ENCODE peak calls at places on chromosome 14, in seven cellular contexts. X is right atrium auricular region, M is stomach, V is tibial artery, Q is heart right ventricle, P is Panc1, T is GM12865. S is an unnamed sample.

GRCh38 chr14:24231263-24232120 is 675 bp downstream of the NEDD8 start:
- DNase-seq in V (no peak), M (no peak), X (no peak), P (no peak), T (peak), Q (no peak), S (no peak)

GRCh38 chr14:24941719-24942118 is 108.2 kb downstream of the STXBP6 start:
- DNase-seq in M (peak), X (no peak), V (no peak), Q (no peak), T (peak), P (no peak), S (no peak)

GRCh38 chr14:77139540-77140342 is 1.9 kb downstream of the ZDHHC22 start:
- DNase-seq in P (no peak), V (no peak), T (peak), X (no peak), Q (no peak), M (no peak), S (no peak)

GRCh38 chr14:70808402-70809237 is 693 bp downstream of the MAP3K9 start:
- DNase-seq in M (peak), V (no peak), Q (no peak), X (no peak), T (peak), P (no peak), S (peak)

GRCh38 chr14:95507701-95508103 is 8.7 kb downstream of the SYNE3 start:
- DNase-seq in T (peak), X (no peak), Q (no peak), M (peak), V (peak), P (no peak), S (no peak)

GRCh38 chr14:85093631-85094330 is 436.2 kb upstream of the FLRT2 start:
- DNase-seq in Q (no peak), X (no peak), T (no peak), M (no peak), P (no peak), V (no peak), S (no peak)

GRCh38 chr14:80926706-80927384 is 14.7 kb downstream of the CEP128 start:
- DNase-seq in X (no peak), Q (peak), P (no peak), M (no peak), T (peak), V (no peak), S (no peak)

GRCh38 chr14:22882529-22883190 is 362 bp upstream of the REM2 start:
- DNase-seq in M (peak), Q (no peak), P (no peak), V (no peak), T (no peak), X (no peak), S (peak)

GRCh38 chr14:83255727-83256090 is 1722.1 kb upstream of the SEL1L start:
- DNase-seq in T (no peak), Q (no peak), P (no peak), V (no peak), X (no peak), M (no peak), S (no peak)

GRCh38 chr14:76763362-76764041 is 2.2 kb downstream of the VASH1 start:
- DNase-seq in P (no peak), V (no peak), Q (no peak), T (no peak), M (no peak), X (peak), S (no peak)

GRCh38 chr14:92652413-92653151 is 95.8 kb downstream of the LGMN start:
- DNase-seq in T (peak), P (no peak), V (no peak), Q (no peak), X (no peak), M (no peak), S (peak)

GRCh38 chr14:96149131-96149530 is 55.5 kb upstream of the BDKRB2 start:
- DNase-seq in T (no peak), M (no peak), P (no peak), V (no peak), X (peak), Q (no peak), S (peak)

GRCh38 chr14:90785876-90786450 is 30.3 kb downstream of the TTC7B start:
- DNase-seq in P (no peak), X (no peak), M (no peak), V (no peak), Q (no peak), T (no peak), S (no peak)

GRCh38 chr14:91078095-91078737 is 17.8 kb upstream of the RPS6KA5 start:
- DNase-seq in Q (no peak), T (peak), P (no peak), M (no peak), X (no peak), V (no peak), S (peak)

GRCh38 chr14:50082308-50082742 is 34.0 kb downstream of the VCPKMT start:
- DNase-seq in V (no peak), Q (no peak), X (no peak), M (no peak), P (no peak), T (peak), S (no peak)

GRCh38 chr14:49954171-49954631 is 61.3 kb downstream of the ARF6 start:
- DNase-seq in Q (no peak), X (no peak), P (no peak), M (no peak), V (no peak), T (no peak), S (no peak)

GRCh38 chr14:70907172-70907995 is at the start of gene PCNX1:
- DNase-seq in V (peak), P (no peak), T (peak), M (peak), Q (peak), X (peak), S (peak)

GRCh38 chr14:58560208-58560607 is 77.6 kb upstream of the DACT1 start:
- DNase-seq in P (no peak), X (no peak), M (no peak), Q (no peak), V (no peak), T (peak), S (no peak)

GRCh38 chr14:90061849-90062794 is at the start of gene KCNK13:
- DNase-seq in X (no peak), M (no peak), P (no peak), T (no peak), Q (no peak), V (no peak), S (no peak)

GRCh38 chr14:104600141-104600643 is 4.4 kb downstream of the TMEM179 start:
- DNase-seq in Q (no peak), V (no peak), P (no peak), X (no peak), M (no peak), T (no peak), S (no peak)

GRCh38 chr14:59507752-59508103 is 23.4 kb downstream of the JKAMP start:
- DNase-seq in V (no peak), T (no peak), X (no peak), Q (no peak), P (no peak), M (no peak), S (no peak)

GRCh38 chr14:89814126-89814525 is 140.4 kb downstream of the EFCAB11 start:
- DNase-seq in T (no peak), X (no peak), P (no peak), M (no peak), V (no peak), Q (no peak), S (no peak)

GRCh38 chr14:50318031-50318626 is 6.0 kb downstream of the DMAC2L start:
- DNase-seq in T (peak), P (no peak), Q (no peak), X (no peak), M (no peak), V (no peak), S (no peak)

GRCh38 chr14:25537846-25538455 is 488.0 kb upstream of the STXBP6 start:
- DNase-seq in M (peak), P (no peak), Q (no peak), V (no peak), T (peak), X (no peak), S (no peak)

GRCh38 chr14:34684578-34684977 is 29.8 kb downstream of the CFL2 start:
- DNase-seq in X (no peak), P (no peak), V (no peak), T (no peak), M (no peak), Q (no peak), S (no peak)

GRCh38 chr14:96616168-96616681 is 114.0 kb downstream of the PAPOLA start:
- DNase-seq in T (no peak), Q (no peak), P (no peak), V (no peak), M (no peak), X (no peak), S (no peak)

GRCh38 chr14:85565862-85566296 is 35.9 kb downstream of the FLRT2 start:
- DNase-seq in X (no peak), M (no peak), T (no peak), V (no peak), P (no peak), Q (no peak), S (no peak)

GRCh38 chr14:24734917-24735500 is 101.0 kb upstream of the GZMB start:
- DNase-seq in X (no peak), P (no peak), T (peak), M (peak), Q (peak), V (peak), S (no peak)

GRCh38 chr14:31360919-31361662 is 59.3 kb downstream of the HEATR5A start:
- DNase-seq in T (no peak), M (no peak), P (peak), V (no peak), Q (no peak), X (no peak), S (no peak)

GRCh38 chr14:42200951-42201350 is 594.3 kb downstream of the LRFN5 start:
- DNase-seq in M (no peak), V (no peak), T (no peak), Q (no peak), X (no peak), P (no peak), S (no peak)

GRCh38 chr14:70641548-70642312 is at the start of gene TTC9:
- DNase-seq in M (peak), X (no peak), Q (no peak), P (no peak), T (no peak), V (no peak), S (no peak)

GRCh38 chr14:63454863-63455622 is 88.1 kb downstream of the PPP2R5E start:
- DNase-seq in P (no peak), M (peak), Q (no peak), V (no peak), X (no peak), T (no peak), S (no peak)

GRCh38 chr14:21227981-21228380 is 41.3 kb downstream of the HNRNPC start:
- DNase-seq in T (no peak), P (no peak), X (no peak), V (no peak), M (no peak), Q (no peak), S (no peak)

GRCh38 chr14:37232907-37233481 is 35.3 kb downstream of the MIPOL1 start:
- DNase-seq in T (peak), P (no peak), X (no peak), M (no peak), V (no peak), Q (no peak), S (no peak)

GRCh38 chr14:91369628-91370445 is 47.8 kb downstream of the CCDC88C start:
- DNase-seq in P (no peak), V (no peak), Q (no peak), M (no peak), X (no peak), T (peak), S (no peak)

GRCh38 chr14:67413806-67414769 is 2.1 kb upstream of the PLEK2 start:
- DNase-seq in T (no peak), V (no peak), M (no peak), X (no peak), Q (no peak), P (no peak), S (no peak)

DNA sequence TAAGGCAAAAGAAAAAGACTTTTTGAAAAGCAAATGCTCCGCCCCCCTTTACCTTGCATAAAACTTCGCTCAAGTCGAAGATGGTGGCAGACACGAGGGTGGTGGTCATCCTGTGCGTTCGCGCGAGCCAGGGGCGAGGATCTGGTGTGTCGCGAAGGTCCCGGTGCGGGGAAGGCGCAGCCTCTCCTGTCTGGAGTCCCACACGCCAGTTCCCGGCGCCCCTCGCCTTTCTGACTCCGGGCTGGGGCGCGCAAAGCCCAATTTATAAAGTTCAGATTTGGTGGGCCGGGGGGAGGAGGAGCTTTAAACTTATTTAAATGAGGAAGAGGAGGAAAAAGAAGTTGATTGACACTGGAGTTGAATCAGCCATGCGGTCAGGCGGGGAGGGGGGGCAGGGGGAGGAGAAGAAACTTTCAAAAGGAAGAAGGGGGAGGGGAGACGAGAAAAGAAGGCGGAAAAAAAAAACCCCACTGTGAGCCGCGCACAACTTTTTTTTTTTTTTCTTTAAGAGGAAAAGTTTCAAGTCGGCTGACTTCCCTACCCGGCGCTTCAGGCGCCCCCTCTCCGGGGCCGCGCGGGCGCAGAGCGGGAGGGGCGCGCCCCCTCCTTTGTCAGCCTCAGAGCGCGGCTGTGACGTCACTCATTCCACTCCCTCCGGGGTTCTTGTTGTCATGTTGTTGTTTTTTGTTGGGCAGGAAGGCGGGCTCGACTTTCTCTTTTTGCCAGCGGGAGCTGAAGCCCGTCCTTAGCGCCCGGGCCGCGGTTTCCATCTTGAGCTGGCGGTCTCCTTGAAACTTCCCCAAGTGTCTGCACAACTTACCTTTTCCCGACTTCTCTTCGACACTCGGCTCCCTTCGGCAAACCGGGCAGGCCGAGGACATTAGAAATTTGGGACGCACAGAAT is at the start of gene ZFP36L1:
- DNase-seq in Q (peak), V (peak), P (no peak), X (peak), M (peak), T (peak), S (peak)
- TF ChIP-seq CTCF in Q (no peak), V (peak), P (no peak), X (no peak), M (no peak), T (no peak), S (no peak)

GRCh38 chr14:44873536-44873935 is 88.2 kb downstream of the KLHL28 start:
- DNase-seq in M (no peak), P (no peak), X (no peak), V (no peak), T (no peak), Q (no peak), S (no peak)
- H3K4me3 ChIP-seq in M (no peak), P (no peak), X (no peak), V (no peak), T (no peak), Q (no peak), S (no peak)

DNA sequence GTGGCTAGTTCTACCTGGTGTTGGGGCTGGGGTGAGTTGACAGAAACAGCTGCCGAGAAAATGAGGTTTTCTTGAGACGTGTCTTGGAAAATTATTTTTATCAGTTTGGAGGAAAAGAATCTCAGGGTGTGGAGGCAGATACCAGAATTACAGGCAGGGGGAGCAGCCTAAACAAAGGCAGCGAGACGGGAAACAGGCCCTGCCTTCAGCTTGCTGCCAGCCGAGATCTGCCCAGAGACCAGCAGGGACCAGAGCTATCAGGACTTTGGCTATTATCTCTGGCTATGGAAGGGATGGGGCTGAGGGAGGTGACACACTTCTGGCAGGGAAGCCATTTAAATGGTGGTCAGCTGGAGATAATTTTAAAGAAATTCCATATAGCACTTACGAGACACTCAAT is 25.7 kb downstream of the SYNDIG1L start:
- DNase-seq in M (no peak), T (no peak), Q (no peak), X (no peak), P (no peak), V (no peak), S (no peak)
- TF ChIP-seq CTCF in M (no peak), T (no peak), Q (no peak), X (peak), P (no peak), V (no peak), S (no peak)

GRCh38 chr14:101823511-101824120 is 62.1 kb downstream of the PPP2R5C start:
- DNase-seq in M (peak), T (peak), X (no peak), Q (no peak), P (no peak), V (peak), S (peak)
- H3K4me3 ChIP-seq in M (peak), T (peak), X (peak), Q (no peak), P (no peak), V (peak), S (peak)

GRCh38 chr14:54001189-54001878 is 44.7 kb upstream of the BMP4 start:
- DNase-seq in M (no peak), P (no peak), V (no peak), Q (no peak), T (no peak), X (no peak), S (no peak)
- TF ChIP-seq CTCF in M (no peak), P (peak), V (no peak), Q (no peak), T (no peak), X (peak), S (no peak)

DNA sequence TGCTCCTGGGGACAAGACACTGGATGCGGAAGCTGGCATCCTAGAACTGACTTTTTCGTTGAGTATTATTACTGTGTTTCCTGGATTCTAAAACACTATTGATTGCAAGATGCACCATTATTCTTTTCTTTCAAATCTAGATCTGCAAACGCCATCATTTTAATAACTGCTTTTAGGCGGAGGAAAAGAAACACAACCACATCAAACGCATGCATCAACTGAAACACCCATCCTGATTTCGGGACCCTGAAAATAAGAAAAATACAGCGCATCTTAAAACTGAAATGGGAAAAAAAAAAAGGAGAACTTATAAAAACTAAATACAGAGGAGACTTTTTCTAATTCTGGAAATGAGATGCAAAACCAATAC is 103.7 kb upstream of the MAX start:
- DNase-seq in P (no peak), V (no peak), X (no peak), T (no peak), Q (no peak), M (no peak), S (no peak)
- H3K4me3 ChIP-seq in P (no peak), V (no peak), X (no peak), T (peak), Q (no peak), M (no peak), S (no peak)

GRCh38 chr14:33661071-33661470 is 289.8 kb downstream of the EGLN3 start:
- DNase-seq in T (no peak), V (no peak), M (no peak), Q (no peak), X (no peak), P (no peak), S (no peak)

GRCh38 chr14:33655421-33655820 is 295.5 kb downstream of the EGLN3 start:
- DNase-seq in M (no peak), P (no peak), V (no peak), X (no peak), Q (no peak), T (no peak), S (no peak)

GRCh38 chr14:33657478-33657877 is 293.4 kb downstream of the EGLN3 start:
- DNase-seq in Q (no peak), V (no peak), T (no peak), X (no peak), M (no peak), P (no peak), S (no peak)

GRCh38 chr14:33660248-33660647 is 290.6 kb downstream of the EGLN3 start:
- DNase-seq in V (no peak), M (no peak), T (no peak), X (no peak), P (no peak), Q (no peak), S (no peak)
- TF ChIP-seq CTCF in V (no peak), M (no peak), T (no peak), X (no peak), P (no peak), Q (no peak), S (no peak)

DNA sequence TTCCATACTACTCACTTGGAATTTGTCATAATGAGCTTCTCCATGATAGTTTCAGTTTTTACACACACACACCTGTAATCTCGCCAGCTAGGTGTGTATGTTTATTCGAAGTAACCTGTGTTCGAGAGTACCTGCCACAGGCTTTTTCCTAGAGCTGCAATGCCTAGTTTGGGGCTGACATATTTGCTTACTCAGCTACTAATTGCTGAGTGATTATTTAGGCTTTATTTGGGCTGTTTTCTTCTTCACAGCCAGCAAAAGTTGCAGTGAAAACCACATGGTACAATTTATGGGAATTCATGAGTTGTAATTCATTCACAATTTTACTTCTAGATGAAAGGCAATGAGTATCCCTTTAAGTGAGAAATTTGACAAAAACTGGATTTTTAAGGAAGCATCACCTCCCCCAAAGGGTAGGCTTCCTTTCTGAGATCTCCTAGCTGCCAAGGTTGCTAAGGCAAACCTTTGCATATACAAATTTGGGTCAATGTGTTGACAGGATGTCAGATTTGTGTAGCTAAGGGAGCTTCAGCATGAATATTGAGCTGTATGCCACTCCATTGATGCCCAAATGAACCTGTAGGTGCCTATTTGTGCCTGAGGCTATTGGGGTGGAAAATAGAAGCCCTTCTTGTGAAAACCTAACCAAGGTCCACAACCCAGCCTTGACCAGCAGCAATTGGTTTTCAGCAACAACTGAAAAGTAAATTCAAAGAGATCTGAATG is 108.7 kb upstream of the OTX2 start:
- DNase-seq in M (no peak), P (no peak), X (no peak), Q (no peak), V (no peak), T (no peak), S (no peak)
- H3K4me3 ChIP-seq in M (no peak), P (no peak), X (no peak), Q (no peak), V (no peak), T (no peak), S (no peak)

GRCh38 chr14:61380984-61381383 is 59.6 kb downstream of the PRKCH start:
- DNase-seq in Q (no peak), X (no peak), V (no peak), M (no peak), P (no peak), T (no peak), S (no peak)
- TF ChIP-seq CTCF in Q (no peak), X (no peak), V (no peak), M (no peak), P (no peak), T (peak), S (peak)

S was measured in CD8-positive, alpha-beta T cell.